ENCODE peak calls at places on chromosomes 13 and 19, in six cellular contexts. One of them, this sample, is unnamed.

GRCh38 chr19:31955884-31956283 is 389.5 kb upstream of the ZNF507 start:
- DNase-seq in GM04503: no peak
- DNase-seq in psoas muscle: no peak
- DNase-seq in fibroblast of lung: no peak
- DNase-seq in fibroblast of gingiva: no peak
- DNase-seq in heart left ventricle: no peak
- DNase-seq in this sample: no peak

GRCh38 chr19:31340059-31341025 is 8.9 kb downstream of the TSHZ3 start:
- DNase-seq in GM04503: no peak
- DNase-seq in psoas muscle: no peak
- DNase-seq in fibroblast of lung: peak
- DNase-seq in fibroblast of gingiva: peak
- DNase-seq in heart left ventricle: no peak
- DNase-seq in this sample: no peak

GRCh38 chr19:42252365-42253244 is 2.3 kb downstream of the ERF start:
- DNase-seq in GM04503: no peak
- DNase-seq in psoas muscle: no peak
- DNase-seq in fibroblast of lung: peak
- DNase-seq in fibroblast of gingiva: peak
- DNase-seq in heart left ventricle: peak
- DNase-seq in this sample: peak

GRCh38 chr19:49167857-49168409 is 10.3 kb downstream of the TRPM4 start:
- DNase-seq in GM04503: no peak
- DNase-seq in psoas muscle: no peak
- DNase-seq in fibroblast of lung: no peak
- DNase-seq in fibroblast of gingiva: no peak
- DNase-seq in heart left ventricle: no peak
- DNase-seq in this sample: no peak

GRCh38 chr19:11382898-11383705 is 1.0 kb downstream of the EPOR start:
- DNase-seq in GM04503: no peak
- DNase-seq in psoas muscle: peak
- DNase-seq in fibroblast of lung: no peak
- DNase-seq in fibroblast of gingiva: no peak
- DNase-seq in heart left ventricle: peak
- DNase-seq in this sample: peak

GRCh38 chr13:76425930-76426329 is 460.3 kb downstream of the KCTD12 start:
- DNase-seq in GM04503: peak
- DNase-seq in psoas muscle: no peak
- DNase-seq in fibroblast of lung: peak
- DNase-seq in fibroblast of gingiva: peak
- DNase-seq in heart left ventricle: no peak
- DNase-seq in this sample: no peak

GRCh38 chr19:40596608-40597328 is 4.4 kb upstream of the LTBP4 start:
- DNase-seq in GM04503: no peak
- DNase-seq in psoas muscle: peak
- DNase-seq in fibroblast of lung: peak
- DNase-seq in fibroblast of gingiva: peak
- DNase-seq in heart left ventricle: peak
- DNase-seq in this sample: peak

GRCh38 chr13:41056996-41057711 is 4.2 kb upstream of the WBP4 start:
- DNase-seq in GM04503: no peak
- DNase-seq in psoas muscle: no peak
- DNase-seq in fibroblast of lung: no peak
- DNase-seq in fibroblast of gingiva: no peak
- DNase-seq in heart left ventricle: no peak
- DNase-seq in this sample: no peak

GRCh38 chr19:4414144-4414799 is 11.8 kb downstream of the CHAF1A start:
- DNase-seq in GM04503: no peak
- DNase-seq in psoas muscle: no peak
- DNase-seq in fibroblast of lung: peak
- DNase-seq in fibroblast of gingiva: peak
- DNase-seq in heart left ventricle: no peak
- DNase-seq in this sample: no peak

GRCh38 chr19:38392707-38393308 is 4.3 kb downstream of the SPRED3 start:
- DNase-seq in GM04503: no peak
- DNase-seq in psoas muscle: no peak
- DNase-seq in fibroblast of lung: peak
- DNase-seq in fibroblast of gingiva: no peak
- DNase-seq in heart left ventricle: no peak
- DNase-seq in this sample: no peak

GRCh38 chr13:98439136-98439828 is 137.6 kb downstream of the STK24 start:
- DNase-seq in GM04503: no peak
- DNase-seq in psoas muscle: no peak
- DNase-seq in fibroblast of lung: no peak
- DNase-seq in fibroblast of gingiva: no peak
- DNase-seq in heart left ventricle: no peak
- DNase-seq in this sample: no peak

GRCh38 chr13:32314271-32314967 is 744 bp downstream of the ZAR1L start:
- DNase-seq in GM04503: no peak
- DNase-seq in psoas muscle: peak
- DNase-seq in fibroblast of lung: no peak
- DNase-seq in fibroblast of gingiva: no peak
- DNase-seq in heart left ventricle: peak
- DNase-seq in this sample: peak

GRCh38 chr19:54418030-54418929 is 3.0 kb downstream of the TTYH1 start:
- DNase-seq in GM04503: peak
- DNase-seq in psoas muscle: no peak
- DNase-seq in fibroblast of lung: peak
- DNase-seq in fibroblast of gingiva: no peak
- DNase-seq in heart left ventricle: no peak
- DNase-seq in this sample: no peak

GRCh38 chr13:75145926-75146325 is 336.0 kb downstream of the TBC1D4 start:
- DNase-seq in GM04503: no peak
- DNase-seq in psoas muscle: no peak
- DNase-seq in fibroblast of lung: peak
- DNase-seq in fibroblast of gingiva: peak
- DNase-seq in heart left ventricle: no peak
- DNase-seq in this sample: no peak

GRCh38 chr19:6577410-6578125 is 13.4 kb downstream of the CD70 start:
- DNase-seq in GM04503: no peak
- DNase-seq in psoas muscle: no peak
- DNase-seq in fibroblast of lung: no peak
- DNase-seq in fibroblast of gingiva: no peak
- DNase-seq in heart left ventricle: no peak
- DNase-seq in this sample: no peak

GRCh38 chr19:58350001-58350801 is 3.1 kb downstream of the A1BG start:
- DNase-seq in GM04503: no peak
- DNase-seq in psoas muscle: no peak
- DNase-seq in fibroblast of lung: no peak
- DNase-seq in fibroblast of gingiva: no peak
- DNase-seq in heart left ventricle: no peak
- DNase-seq in this sample: no peak

GRCh38 chr13:35554972-35555623 is 78.6 kb upstream of the MAB21L1 start:
- DNase-seq in GM04503: no peak
- DNase-seq in psoas muscle: no peak
- DNase-seq in fibroblast of lung: peak
- DNase-seq in fibroblast of gingiva: no peak
- DNase-seq in heart left ventricle: no peak
- DNase-seq in this sample: no peak

GRCh38 chr13:45328661-45329105 is 12.3 kb downstream of the TPT1 start:
- DNase-seq in GM04503: peak
- DNase-seq in psoas muscle: no peak
- DNase-seq in fibroblast of lung: peak
- DNase-seq in fibroblast of gingiva: peak
- DNase-seq in heart left ventricle: no peak
- DNase-seq in this sample: no peak

GRCh38 chr19:15101479-15102082 is 5.6 kb upstream of the SYDE1 start:
- DNase-seq in GM04503: no peak
- DNase-seq in psoas muscle: no peak
- DNase-seq in fibroblast of lung: peak
- DNase-seq in fibroblast of gingiva: peak
- DNase-seq in heart left ventricle: no peak
- DNase-seq in this sample: no peak

GRCh38 chr19:41325947-41326706 is 16.2 kb downstream of the CCDC97 start:
- DNase-seq in GM04503: no peak
- DNase-seq in psoas muscle: no peak
- DNase-seq in fibroblast of lung: peak
- DNase-seq in fibroblast of gingiva: peak
- DNase-seq in heart left ventricle: peak
- DNase-seq in this sample: no peak

GRCh38 chr19:41595890-41596280 is 19.9 kb downstream of the CEACAM21 start:
- DNase-seq in GM04503: no peak
- DNase-seq in psoas muscle: no peak
- DNase-seq in fibroblast of lung: no peak
- DNase-seq in fibroblast of gingiva: no peak
- DNase-seq in heart left ventricle: no peak
- DNase-seq in this sample: no peak

GRCh38 chr19:3285647-3286176 is 61.3 kb downstream of the CELF5 start:
- DNase-seq in GM04503: no peak
- DNase-seq in psoas muscle: no peak
- DNase-seq in fibroblast of lung: peak
- DNase-seq in fibroblast of gingiva: no peak
- DNase-seq in heart left ventricle: no peak
- DNase-seq in this sample: no peak

GRCh38 chr13:100707818-100708740 is 33.5 kb upstream of the TMTC4 start:
- DNase-seq in GM04503: no peak
- DNase-seq in psoas muscle: no peak
- DNase-seq in fibroblast of lung: peak
- DNase-seq in fibroblast of gingiva: no peak
- DNase-seq in heart left ventricle: no peak
- DNase-seq in this sample: no peak

GRCh38 chr19:10922638-10923014 is 5.8 kb downstream of the YIPF2 start:
- DNase-seq in GM04503: no peak
- DNase-seq in psoas muscle: no peak
- DNase-seq in fibroblast of lung: no peak
- DNase-seq in fibroblast of gingiva: no peak
- DNase-seq in heart left ventricle: no peak
- DNase-seq in this sample: no peak

GRCh38 chr19:35141627-35142401 is 1.2 kb upstream of the FXYD7 start:
- DNase-seq in GM04503: no peak
- DNase-seq in psoas muscle: no peak
- DNase-seq in fibroblast of lung: peak
- DNase-seq in fibroblast of gingiva: no peak
- DNase-seq in heart left ventricle: no peak
- DNase-seq in this sample: no peak

GRCh38 chr19:35673121-35673804 is 6.9 kb downstream of the UPK1A start:
- DNase-seq in GM04503: peak
- DNase-seq in psoas muscle: peak
- DNase-seq in fibroblast of lung: peak
- DNase-seq in fibroblast of gingiva: peak
- DNase-seq in heart left ventricle: peak
- DNase-seq in this sample: no peak

GRCh38 chr19:5113101-5113557 is 144.2 kb downstream of the KDM4B start:
- DNase-seq in GM04503: peak
- DNase-seq in psoas muscle: no peak
- DNase-seq in fibroblast of lung: peak
- DNase-seq in fibroblast of gingiva: peak
- DNase-seq in heart left ventricle: no peak
- DNase-seq in this sample: no peak

GRCh38 chr19:22622020-22622419 is 12.1 kb upstream of the ZNF492 start:
- DNase-seq in GM04503: no peak
- DNase-seq in psoas muscle: no peak
- DNase-seq in fibroblast of lung: no peak
- DNase-seq in fibroblast of gingiva: no peak
- DNase-seq in heart left ventricle: no peak
- DNase-seq in this sample: no peak

GRCh38 chr13:113411216-113412023 is 41.9 kb downstream of the ADPRHL1 start:
- DNase-seq in GM04503: peak
- DNase-seq in psoas muscle: peak
- DNase-seq in fibroblast of lung: peak
- DNase-seq in fibroblast of gingiva: peak
- DNase-seq in heart left ventricle: peak
- DNase-seq in this sample: no peak

GRCh38 chr19:20414133-20414532 is 151.4 kb downstream of the ZNF737 start:
- DNase-seq in GM04503: no peak
- DNase-seq in psoas muscle: no peak
- DNase-seq in fibroblast of lung: no peak
- DNase-seq in fibroblast of gingiva: no peak
- DNase-seq in heart left ventricle: no peak
- DNase-seq in this sample: no peak

GRCh38 chr13:48873598-48873997 is 102.1 kb upstream of the FNDC3A start:
- DNase-seq in GM04503: no peak
- DNase-seq in psoas muscle: no peak
- DNase-seq in fibroblast of lung: peak
- DNase-seq in fibroblast of gingiva: peak
- DNase-seq in heart left ventricle: no peak
- DNase-seq in this sample: no peak

GRCh38 chr19:55152017-55152416 is 3.0 kb upstream of the TNNT1 start:
- DNase-seq in GM04503: no peak
- DNase-seq in psoas muscle: no peak
- DNase-seq in fibroblast of lung: no peak
- DNase-seq in fibroblast of gingiva: no peak
- DNase-seq in heart left ventricle: no peak
- DNase-seq in this sample: no peak

GRCh38 chr19:18208098-18208951 is 4.5 kb upstream of the RAB3A start:
- DNase-seq in GM04503: peak
- DNase-seq in psoas muscle: peak
- DNase-seq in fibroblast of lung: peak
- DNase-seq in fibroblast of gingiva: peak
- DNase-seq in heart left ventricle: no peak
- DNase-seq in this sample: no peak

GRCh38 chr19:39971380-39971841 is 446 bp downstream of the PSMC4 start:
- DNase-seq in GM04503: no peak
- DNase-seq in psoas muscle: no peak
- DNase-seq in fibroblast of lung: no peak
- DNase-seq in fibroblast of gingiva: no peak
- DNase-seq in heart left ventricle: no peak
- DNase-seq in this sample: peak

GRCh38 chr19:36916991-36917390 is 859 bp downstream of the ZNF568 start:
- DNase-seq in GM04503: peak
- DNase-seq in psoas muscle: no peak
- DNase-seq in fibroblast of lung: peak
- DNase-seq in fibroblast of gingiva: peak
- DNase-seq in heart left ventricle: no peak
- DNase-seq in this sample: no peak

GRCh38 chr13:73072501-73072900 is 13.7 kb downstream of the KLF5 start:
- DNase-seq in GM04503: no peak
- DNase-seq in psoas muscle: no peak
- DNase-seq in fibroblast of lung: no peak
- DNase-seq in fibroblast of gingiva: no peak
- DNase-seq in heart left ventricle: no peak
- DNase-seq in this sample: no peak

This sample was measured in pancreas.